ENCODE peak calls at places on chromosomes 3 and 15, in ten cellular contexts. W is dorsolateral prefrontal cortex; G is cardiac fibroblast; Q is CD8-positive, alpha-beta T cell; D is neural crest cell; A is type B pancreatic cell; L is H9; C is cardiac muscle cell; B is osteocyte; Y is HFF-Myc. F is an unnamed sample.

GRCh38 chr15:81301815-81302399 is 22.0 kb downstream of the STARD5 start:
- DNase-seq in A (no peak), W (no peak), D (no peak), G (no peak), C (no peak), L (no peak), Y (no peak), Q (no peak), B (no peak), F (no peak)

GRCh38 chr3:28300345-28300962 is 48.1 kb upstream of the ZCWPW2 start:
- DNase-seq in Q (no peak), G (no peak), A (no peak), L (no peak), B (no peak), Y (no peak), D (no peak), W (no peak), C (no peak), F (no peak)

GRCh38 chr15:101019351-101019750 is 100.2 kb downstream of the LRRK1 start:
- DNase-seq in B (no peak), W (no peak), C (no peak), L (peak), A (peak), Q (no peak), D (no peak), Y (no peak), G (no peak), F (peak)

GRCh38 chr3:152780553-152780952 is 54.4 kb upstream of the P2RY1 start:
- DNase-seq in L (no peak), G (no peak), Q (no peak), Y (no peak), B (no peak), D (no peak), C (no peak), W (no peak), A (no peak), F (no peak)

GRCh38 chr3:106255870-106256248 is 387.0 kb upstream of the CBLB start:
- DNase-seq in D (no peak), Q (no peak), G (no peak), B (no peak), C (no peak), Y (no peak), A (no peak), L (no peak), W (no peak), F (no peak)

GRCh38 chr3:32733631-32734229 is 48.7 kb downstream of the CNOT10 start:
- DNase-seq in G (peak), A (no peak), Q (no peak), Y (peak), B (no peak), L (no peak), D (no peak), W (no peak), C (peak), F (no peak)

GRCh38 chr3:132254076-132254755 is 63.0 kb upstream of the ACP3 start:
- DNase-seq in B (no peak), A (no peak), G (no peak), C (no peak), Q (no peak), L (no peak), W (no peak), Y (no peak), D (no peak), F (no peak)

GRCh38 chr3:60957541-60957940 is 293.7 kb downstream of the FHIT start:
- DNase-seq in G (no peak), Q (no peak), D (no peak), W (no peak), Y (no peak), L (no peak), C (no peak), A (no peak), B (no peak), F (no peak)

GRCh38 chr3:59771760-59772159 is 721.9 kb upstream of the CFAP20DC start:
- DNase-seq in W (no peak), D (no peak), B (no peak), Q (no peak), C (no peak), L (no peak), A (no peak), G (peak), Y (no peak), F (no peak)

GRCh38 chr15:47388299-47388698 is 329.0 kb upstream of the SEMA6D start:
- DNase-seq in W (no peak), G (no peak), Y (no peak), D (no peak), B (no peak), A (no peak), C (no peak), L (no peak), Q (no peak), F (no peak)

GRCh38 chr3:185852562-185853135 is 27.8 kb upstream of the IGF2BP2 start:
- DNase-seq in C (no peak), Q (no peak), B (no peak), G (peak), W (no peak), Y (no peak), A (no peak), L (no peak), D (no peak), F (no peak)

GRCh38 chr15:85642693-85643058 is 152.0 kb downstream of the KLHL25 start:
- DNase-seq in Y (no peak), A (no peak), B (no peak), G (peak), C (peak), Q (no peak), D (no peak), W (no peak), L (no peak), F (no peak)

GRCh38 chr3:147945968-147946519 is 536.9 kb downstream of the ZIC1 start:
- DNase-seq in G (peak), W (no peak), D (no peak), Y (peak), B (no peak), A (no peak), L (peak), C (peak), Q (no peak), F (peak)

GRCh38 chr15:78727561-78727960 is 83.7 kb downstream of the ADAMTS7 start:
- DNase-seq in L (peak), W (no peak), A (no peak), B (peak), Y (no peak), D (no peak), Q (no peak), C (no peak), G (no peak), F (no peak)

GRCh38 chr3:22886394-22886793 is 316.7 kb upstream of the UBE2E2 start:
- DNase-seq in B (no peak), C (no peak), A (no peak), Q (no peak), L (no peak), D (no peak), G (no peak), W (peak), Y (no peak), F (no peak)

GRCh38 chr15:89845305-89845893 is 30.7 kb upstream of the ANPEP start:
- DNase-seq in C (no peak), G (peak), W (no peak), A (no peak), L (no peak), Q (no peak), B (no peak), Y (peak), D (no peak), F (no peak)

GRCh38 chr3:196753201-196753600 is 13.5 kb downstream of the PAK2 start:
- DNase-seq in G (no peak), C (no peak), D (no peak), B (no peak), A (no peak), Q (no peak), W (no peak), Y (no peak), L (no peak), F (no peak)

GRCh38 chr3:165523801-165524200 is 313.4 kb downstream of the BCHE start:
- DNase-seq in D (no peak), Q (no peak), G (peak), W (no peak), B (no peak), C (no peak), A (no peak), L (no peak), Y (no peak), F (no peak)

GRCh38 chr15:69474291-69474690 is 21.7 kb downstream of the RPLP1 start:
- DNase-seq in B (no peak), D (no peak), Y (no peak), Q (no peak), A (no peak), C (no peak), L (no peak), G (no peak), W (no peak), F (no peak)

GRCh38 chr3:60434945-60435344 is 816.3 kb downstream of the FHIT start:
- DNase-seq in L (no peak), G (no peak), A (no peak), W (no peak), Q (no peak), D (no peak), Y (no peak), C (peak), B (no peak), F (no peak)

GRCh38 chr3:183185696-183186095 is 23.2 kb upstream of the LAMP3 start:
- DNase-seq in A (no peak), Y (peak), C (no peak), Q (no peak), W (no peak), L (no peak), G (peak), D (no peak), B (no peak), F (no peak)

GRCh38 chr3:197139586-197139985 is 110.0 kb upstream of the MELTF start:
- DNase-seq in W (no peak), Q (no peak), B (no peak), C (no peak), G (no peak), D (no peak), Y (no peak), A (no peak), L (no peak), F (no peak)

GRCh38 chr3:194212869-194213320 is 76.9 kb downstream of the HES1 start:
- DNase-seq in C (peak), Y (no peak), Q (no peak), G (peak), D (peak), B (no peak), A (no peak), W (no peak), L (peak), F (no peak)

GRCh38 chr3:45994661-45995369 is 809 bp downstream of the FYCO1 start:
- DNase-seq in W (no peak), G (peak), L (peak), A (no peak), B (no peak), C (no peak), Q (peak), Y (no peak), D (no peak), F (peak)

GRCh38 chr3:16665282-16665741 is 60.1 kb upstream of the DAZL start:
- DNase-seq in A (no peak), G (peak), W (no peak), C (no peak), Y (no peak), D (no peak), Q (no peak), L (no peak), B (no peak), F (no peak)

GRCh38 chr3:17111556-17111955 is 226.8 kb downstream of the PLCL2 start:
- DNase-seq in C (no peak), Y (no peak), A (no peak), Q (no peak), B (no peak), G (peak), L (no peak), W (no peak), D (no peak), F (no peak)

GRCh38 chr3:86537171-86537570 is 453.8 kb downstream of the VGLL3 start:
- DNase-seq in W (no peak), L (no peak), C (no peak), Y (no peak), A (no peak), G (no peak), B (no peak), Q (no peak), D (no peak), F (no peak)

GRCh38 chr3:157573780-157574378 is 70.7 kb upstream of the VEPH1 start:
- DNase-seq in A (no peak), D (no peak), G (peak), W (no peak), C (no peak), B (no peak), Y (no peak), Q (no peak), L (no peak), F (no peak)
- TF ChIP-seq CTCF in A (no peak), D (no peak), G (no peak), W (no peak), C (no peak), B (no peak), Y (no peak), Q (no peak), L (no peak), F (no peak)

DNA sequence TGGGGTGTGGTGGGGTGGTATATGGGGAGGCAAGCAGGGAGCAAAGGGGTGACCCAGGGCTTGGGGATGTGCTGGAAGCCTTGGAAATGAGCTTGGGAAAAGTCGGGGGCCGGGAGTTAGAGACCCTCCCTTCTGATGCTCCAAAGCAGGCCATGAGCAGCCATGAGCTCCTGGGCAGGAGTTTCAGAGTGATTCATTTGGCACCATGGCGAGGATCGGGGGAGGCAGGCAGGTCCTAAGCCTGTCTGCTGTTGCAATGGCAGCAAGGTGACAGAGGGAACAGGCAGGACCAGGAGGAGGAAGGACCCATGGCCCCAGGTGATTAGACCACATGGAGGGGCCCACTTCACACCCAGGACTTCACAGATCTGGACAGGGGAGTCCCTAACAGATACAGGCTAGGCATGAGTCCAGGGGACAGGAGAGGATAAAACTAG is 21.3 kb downstream of the RGMA start:
- DNase-seq in D (no peak), L (no peak), C (no peak), B (no peak), W (no peak), Y (no peak), Q (no peak), G (no peak), A (no peak), F (no peak)
- TF ChIP-seq CTCF in D (no peak), L (no peak), C (no peak), B (no peak), W (no peak), Y (no peak), Q (no peak), G (no peak), A (no peak), F (no peak)

DNA sequence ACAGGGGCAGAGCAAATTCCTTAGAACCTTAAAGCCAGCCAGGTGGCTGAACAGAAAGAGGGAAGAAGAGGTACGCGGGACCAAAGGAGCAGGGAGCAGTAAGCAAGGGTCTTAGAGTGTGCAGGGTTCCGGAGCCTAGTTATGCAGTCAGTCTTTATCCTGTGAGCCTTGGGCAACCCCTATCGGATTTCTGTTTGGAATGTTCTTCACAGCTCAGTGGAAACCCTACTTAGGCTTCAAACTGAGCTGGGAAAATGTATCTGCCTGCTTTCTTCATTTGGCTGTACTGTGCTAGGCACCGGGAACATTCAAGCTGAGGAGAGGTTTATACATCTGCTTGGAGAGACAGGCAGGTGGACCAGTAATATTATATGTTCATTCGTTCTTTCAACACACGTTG is 37.1 kb downstream of the PSMD6 start:
- DNase-seq in G (peak), Y (no peak), Q (no peak), A (no peak), B (no peak), L (no peak), D (no peak), W (no peak), C (no peak), F (no peak)
- TF ChIP-seq CTCF in G (no peak), Y (no peak), Q (no peak), A (no peak), B (no peak), L (no peak), D (no peak), W (no peak), C (no peak), F (no peak)

GRCh38 chr3:113628316-113628715 is 68.1 kb downstream of the USF3 start:
- DNase-seq in Q (no peak), L (no peak), G (no peak), D (no peak), Y (no peak), A (no peak), W (no peak), C (no peak), B (no peak), F (no peak)

GRCh38 chr3:113623827-113624226 is 72.6 kb downstream of the USF3 start:
- DNase-seq in G (no peak), Q (no peak), D (no peak), W (no peak), Y (no peak), C (no peak), A (no peak), B (no peak), L (no peak), F (no peak)

GRCh38 chr3:113628788-113629187 is 67.7 kb downstream of the USF3 start:
- DNase-seq in W (no peak), D (no peak), C (no peak), G (no peak), B (no peak), Y (no peak), Q (no peak), L (no peak), A (no peak), F (no peak)

GRCh38 chr3:113625724-113626348 is 70.6 kb downstream of the USF3 start:
- DNase-seq in W (no peak), C (no peak), G (no peak), Q (no peak), Y (no peak), L (no peak), D (no peak), B (no peak), A (no peak), F (no peak)

GRCh38 chr3:113626513-113627371 is 69.7 kb downstream of the USF3 start:
- DNase-seq in Y (peak), Q (no peak), B (no peak), G (peak), C (peak), D (peak), A (no peak), L (peak), W (peak), F (peak)
- TF ChIP-seq CTCF in Y (peak), Q (no peak), B (peak), G (peak), C (peak), D (peak), A (peak), L (peak), W (peak), F (peak)

GRCh38 chr3:13286873-13287272 is 133.2 kb downstream of the NUP210 start:
- DNase-seq in C (no peak), W (no peak), L (no peak), A (no peak), G (no peak), B (no peak), D (no peak), Q (no peak), Y (no peak), F (no peak)
- TF ChIP-seq CTCF in C (no peak), W (no peak), L (no peak), A (no peak), G (no peak), B (no peak), D (no peak), Q (no peak), Y (no peak), F (no peak)

GRCh38 chr3:67418539-67419529 is 235.6 kb downstream of the SUCLG2 start:
- DNase-seq in W (no peak), C (peak), D (no peak), B (no peak), G (peak), L (no peak), A (no peak), Y (no peak), Q (no peak), F (no peak)

GRCh38 chr3:67419779-67420178 is 234.6 kb downstream of the SUCLG2 start:
- DNase-seq in Q (no peak), A (no peak), Y (no peak), W (no peak), L (no peak), G (no peak), B (no peak), D (no peak), C (peak), F (no peak)

GRCh38 chr3:67414740-67415139 is 239.7 kb downstream of the SUCLG2 start:
- DNase-seq in A (no peak), G (peak), D (no peak), Q (no peak), L (no peak), W (no peak), C (no peak), B (no peak), Y (no peak), F (no peak)

GRCh38 chr3:67415504-67415903 is 238.9 kb downstream of the SUCLG2 start:
- DNase-seq in D (no peak), Q (no peak), G (peak), Y (peak), L (no peak), A (no peak), C (no peak), W (no peak), B (no peak), F (no peak)

DNA sequence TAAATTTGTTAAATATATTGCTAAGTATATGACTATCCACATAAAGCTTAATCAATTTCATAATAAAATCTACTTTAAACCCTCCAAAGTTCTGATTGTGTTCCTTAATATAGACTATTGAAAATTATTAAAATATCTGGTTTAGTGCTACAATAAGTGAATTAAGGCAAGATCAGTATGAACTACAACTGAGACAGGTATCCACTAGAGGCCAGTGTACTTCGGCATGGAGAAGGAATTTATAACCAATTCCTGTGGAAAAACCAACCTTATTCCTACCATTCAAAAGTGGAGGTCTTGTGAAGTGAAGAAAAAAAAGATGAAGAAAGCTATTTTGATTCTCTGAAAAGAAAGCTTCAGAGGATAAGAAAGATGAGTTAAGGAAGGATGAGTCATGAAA is 237.7 kb downstream of the SUCLG2 start:
- DNase-seq in A (no peak), Q (no peak), G (no peak), W (no peak), C (no peak), B (no peak), L (no peak), D (no peak), Y (no peak), F (no peak)
- TF ChIP-seq CTCF in A (no peak), Q (no peak), G (peak), W (no peak), C (no peak), B (peak), L (peak), D (no peak), Y (no peak), F (no peak)

GRCh38 chr3:39275052-39275451 is 4.8 kb downstream of the CX3CR1 start:
- DNase-seq in Q (no peak), W (no peak), A (no peak), B (no peak), L (no peak), C (no peak), G (no peak), Y (no peak), D (no peak), F (no peak)
- TF ChIP-seq CTCF in Q (no peak), W (no peak), A (no peak), B (no peak), L (no peak), C (no peak), G (no peak), Y (no peak), D (no peak), F (no peak)

GRCh38 chr3:10772230-10773161 is 43.5 kb upstream of the SLC6A11 start:
- DNase-seq in C (no peak), A (peak), Q (no peak), D (no peak), L (peak), Y (no peak), B (peak), W (no peak), G (no peak), F (peak)
- TF ChIP-seq CTCF in C (no peak), A (peak), Q (no peak), D (peak), L (peak), Y (peak), B (peak), W (peak), G (no peak), F (no peak)

GRCh38 chr15:49421991-49422390 is 1.1 kb upstream of the FGF7 start:
- DNase-seq in W (no peak), Y (no peak), C (peak), A (no peak), B (peak), D (peak), L (peak), Q (peak), G (peak), F (no peak)
- TF ChIP-seq CTCF in W (peak), Y (peak), C (peak), A (peak), B (peak), D (peak), L (peak), Q (peak), G (peak), F (peak)